ENCODE peak calls at places on chromosomes 1 and 21, in five cellular contexts. Y, F, O, G and R are unnamed samples.

GRCh38 chr1:56473582-56474270 is 105.6 kb downstream of the PLPP3 start:
- DNase-seq in F (no peak), Y (no peak), O (no peak), G (no peak), R (no peak)

GRCh38 chr21:38619865-38620513 is 121.7 kb upstream of the ERG start:
- DNase-seq in F (no peak), Y (no peak), O (peak), G (no peak), R (no peak)

GRCh38 chr1:42953182-42954180 is 5.2 kb downstream of the SLC2A1 start:
- DNase-seq in G (no peak), Y (no peak), F (no peak), O (no peak), R (no peak)

GRCh38 chr1:53639251-53639721 is 99.7 kb downstream of the GLIS1 start:
- DNase-seq in G (no peak), O (no peak), Y (no peak), F (no peak), R (no peak)

GRCh38 chr1:27549807-27550408 is 54.0 kb downstream of the AHDC1 start:
- DNase-seq in F (no peak), O (no peak), G (no peak), Y (no peak), R (no peak)

GRCh38 chr1:79899914-79900313 is 893.4 kb upstream of the ADGRL4 start:
- DNase-seq in F (peak), O (no peak), Y (no peak), G (no peak), R (peak)

GRCh38 chr1:67610450-67610849 is 74.6 kb upstream of the GADD45A start:
- DNase-seq in Y (no peak), G (no peak), F (no peak), O (no peak), R (no peak)

GRCh38 chr1:10950316-10951172 is 61.9 kb upstream of the TARDBP start:
- DNase-seq in O (no peak), G (no peak), Y (no peak), F (no peak), R (no peak)

GRCh38 chr21:38333290-38334272 is 76.8 kb downstream of the KCNJ15 start:
- DNase-seq in O (no peak), Y (no peak), G (no peak), F (no peak), R (no peak)

GRCh38 chr1:29836626-29837305 is 600.4 kb downstream of the PTPRU start:
- DNase-seq in F (no peak), O (no peak), G (no peak), Y (no peak), R (no peak)

GRCh38 chr1:37954316-37954971 is 7.6 kb upstream of the INPP5B start:
- DNase-seq in F (no peak), G (peak), O (no peak), Y (no peak), R (no peak)

GRCh38 chr1:71919812-71920509 is 362.4 kb downstream of the NEGR1 start:
- DNase-seq in G (no peak), Y (no peak), O (no peak), F (no peak), R (no peak)

GRCh38 chr21:43684424-43684823 is 25.1 kb downstream of the RRP1B start:
- DNase-seq in G (no peak), F (no peak), O (no peak), Y (no peak), R (no peak)

GRCh38 chr1:27940870-27941269 is 6.1 kb downstream of the SMPDL3B start:
- DNase-seq in F (no peak), O (no peak), G (no peak), Y (no peak), R (no peak)

GRCh38 chr21:21682172-21682571 is 684.0 kb downstream of the NCAM2 start:
- DNase-seq in Y (no peak), G (no peak), O (no peak), F (peak), R (peak)

GRCh38 chr1:185733818-185734709 is at the start of gene HMCN1:
- DNase-seq in G (peak), O (peak), F (no peak), Y (no peak), R (no peak)

GRCh38 chr1:58794585-58794984 is 10.7 kb upstream of the JUN start:
- DNase-seq in Y (no peak), G (no peak), O (no peak), F (no peak), R (no peak)

GRCh38 chr21:39656209-39656608 is 43.5 kb downstream of the B3GALT5 start:
- DNase-seq in O (no peak), F (no peak), G (no peak), Y (no peak), R (no peak)

GRCh38 chr1:218931331-218931730 is 242.3 kb upstream of the LYPLAL1 start:
- DNase-seq in O (no peak), Y (no peak), F (no peak), G (no peak), R (no peak)

GRCh38 chr1:207049974-207050391 is 1.0 kb downstream of the YOD1 start:
- DNase-seq in G (peak), F (no peak), O (no peak), Y (no peak), R (no peak)

GRCh38 chr1:221880182-221880581 is 138.3 kb upstream of the DUSP10 start:
- DNase-seq in G (no peak), Y (no peak), O (no peak), F (no peak), R (no peak)

GRCh38 chr1:21175324-21175669 is 1.4 kb downstream of the EIF4G3 start:
- DNase-seq in Y (no peak), G (no peak), O (peak), F (no peak), R (no peak)

GRCh38 chr1:5690878-5691277 is 301.3 kb downstream of the NPHP4 start:
- DNase-seq in Y (no peak), O (no peak), F (no peak), G (no peak), R (no peak)

GRCh38 chr1:33358114-33358770 is 37.3 kb upstream of the A3GALT2 start:
- DNase-seq in F (no peak), Y (no peak), O (no peak), G (no peak), R (no peak)

GRCh38 chr21:21163904-21164303 is 165.7 kb downstream of the NCAM2 start:
- DNase-seq in F (no peak), Y (no peak), G (peak), O (peak), R (peak)

GRCh38 chr1:59295603-59296002 is 1.3 kb upstream of the FGGY start:
- DNase-seq in Y (no peak), O (no peak), F (no peak), G (no peak), R (no peak)

GRCh38 chr1:6635910-6636760 is 11.5 kb downstream of the THAP3 start:
- DNase-seq in F (no peak), O (no peak), Y (no peak), G (no peak), R (no peak)

GRCh38 chr1:234214911-234215892 is 158.1 kb upstream of the COA6 start:
- DNase-seq in O (no peak), Y (no peak), G (no peak), F (no peak), R (no peak)

GRCh38 chr1:85307987-85308836 is 31.8 kb upstream of the BCL10 start:
- DNase-seq in Y (peak), F (no peak), O (peak), G (peak), R (no peak)

GRCh38 chr21:29800051-29800450 is 139.7 kb downstream of the GRIK1 start:
- DNase-seq in O (no peak), F (no peak), G (no peak), Y (no peak), R (no peak)

GRCh38 chr1:966603-967295 is 467 bp downstream of the PLEKHN1 start:
- DNase-seq in O (peak), F (no peak), Y (peak), G (peak), R (no peak)

GRCh38 chr1:97252076-97252475 is 530.5 kb downstream of the PTBP2 start:
- DNase-seq in G (no peak), Y (no peak), O (no peak), F (peak), R (peak)

GRCh38 chr1:70364439-70364838 is 9.9 kb upstream of the ANKRD13C start:
- DNase-seq in G (no peak), O (no peak), F (no peak), Y (no peak), R (no peak)

GRCh38 chr1:149963358-149963757 is 26.7 kb upstream of the MTMR11 start:
- DNase-seq in G (no peak), Y (no peak), F (no peak), O (no peak), R (no peak)

GRCh38 chr1:37265786-37266667 is 208.4 kb upstream of the ZC3H12A start:
- DNase-seq in F (no peak), O (no peak), G (no peak), Y (no peak), R (no peak)

GRCh38 chr1:241972703-241973375 is 15.3 kb downstream of the BECN2 start:
- DNase-seq in O (no peak), G (peak), F (peak), Y (no peak), R (no peak)

GRCh38 chr1:179762241-179762640 is 19.1 kb downstream of the FAM163A start:
- DNase-seq in F (no peak), O (no peak), G (no peak), Y (no peak), R (no peak)

GRCh38 chr1:196209265-196209664 is 399.0 kb downstream of the KCNT2 start:
- DNase-seq in O (no peak), F (no peak), Y (no peak), G (no peak), R (no peak)

GRCh38 chr1:162070094-162070748 is 730 bp downstream of the NOS1AP start:
- DNase-seq in O (no peak), G (peak), Y (no peak), F (no peak), R (no peak)

GRCh38 chr1:160403244-160403643 is 2.9 kb downstream of the VANGL2 start:
- DNase-seq in F (no peak), Y (no peak), O (no peak), G (no peak), R (no peak)
- H3K4me3 ChIP-seq in F (no peak), Y (no peak), O (no peak), G (no peak), R (no peak)

DNA sequence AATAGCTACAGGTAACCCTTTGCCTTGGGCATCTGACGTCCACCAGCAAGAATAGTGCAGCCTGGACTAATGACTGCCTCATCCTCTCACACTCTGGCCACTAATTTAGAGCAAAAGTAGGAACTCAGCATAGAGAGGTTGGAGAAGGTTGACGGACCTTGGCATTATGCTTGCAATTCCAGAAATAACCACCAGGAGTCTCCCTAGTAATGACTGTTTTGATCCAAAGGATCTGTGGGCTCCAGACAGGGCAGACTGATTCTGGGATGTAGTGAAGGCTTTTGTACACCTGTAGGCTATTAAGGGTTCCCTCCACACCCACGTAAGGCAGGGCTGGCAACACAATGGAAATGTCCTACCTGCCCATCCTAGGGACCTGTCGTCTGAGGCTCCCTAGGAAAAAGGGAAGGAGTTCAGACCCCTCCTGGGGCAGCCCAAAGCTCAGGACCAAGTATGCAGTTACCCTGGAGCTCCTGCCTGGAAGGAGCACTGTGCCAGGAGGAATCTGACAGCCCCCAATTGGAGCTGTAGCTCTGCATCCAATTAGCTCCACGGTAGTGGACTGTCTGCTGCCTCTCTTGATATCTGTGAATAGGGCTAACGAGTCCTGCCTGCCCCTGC is 91.0 kb upstream of the TMEM51 start:
- DNase-seq in Y (no peak), F (no peak), G (no peak), O (no peak), R (no peak)
- TF ChIP-seq CTCF in Y (peak), F (peak), G (peak), O (peak), R (peak)

GRCh38 chr1:167617950-167618269 is 12.1 kb upstream of the RCSD1 start:
- DNase-seq in G (no peak), Y (no peak), F (no peak), O (no peak), R (no peak)

GRCh38 chr1:167616521-167616920 is 13.5 kb upstream of the RCSD1 start:
- DNase-seq in G (no peak), O (no peak), F (no peak), Y (no peak), R (no peak)

GRCh38 chr1:167618366-167618765 is 11.7 kb upstream of the RCSD1 start:
- DNase-seq in F (no peak), Y (no peak), O (no peak), G (no peak), R (no peak)

GRCh38 chr1:167618789-167619188 is 11.2 kb upstream of the RCSD1 start:
- DNase-seq in G (no peak), F (no peak), Y (no peak), O (no peak), R (no peak)

DNA sequence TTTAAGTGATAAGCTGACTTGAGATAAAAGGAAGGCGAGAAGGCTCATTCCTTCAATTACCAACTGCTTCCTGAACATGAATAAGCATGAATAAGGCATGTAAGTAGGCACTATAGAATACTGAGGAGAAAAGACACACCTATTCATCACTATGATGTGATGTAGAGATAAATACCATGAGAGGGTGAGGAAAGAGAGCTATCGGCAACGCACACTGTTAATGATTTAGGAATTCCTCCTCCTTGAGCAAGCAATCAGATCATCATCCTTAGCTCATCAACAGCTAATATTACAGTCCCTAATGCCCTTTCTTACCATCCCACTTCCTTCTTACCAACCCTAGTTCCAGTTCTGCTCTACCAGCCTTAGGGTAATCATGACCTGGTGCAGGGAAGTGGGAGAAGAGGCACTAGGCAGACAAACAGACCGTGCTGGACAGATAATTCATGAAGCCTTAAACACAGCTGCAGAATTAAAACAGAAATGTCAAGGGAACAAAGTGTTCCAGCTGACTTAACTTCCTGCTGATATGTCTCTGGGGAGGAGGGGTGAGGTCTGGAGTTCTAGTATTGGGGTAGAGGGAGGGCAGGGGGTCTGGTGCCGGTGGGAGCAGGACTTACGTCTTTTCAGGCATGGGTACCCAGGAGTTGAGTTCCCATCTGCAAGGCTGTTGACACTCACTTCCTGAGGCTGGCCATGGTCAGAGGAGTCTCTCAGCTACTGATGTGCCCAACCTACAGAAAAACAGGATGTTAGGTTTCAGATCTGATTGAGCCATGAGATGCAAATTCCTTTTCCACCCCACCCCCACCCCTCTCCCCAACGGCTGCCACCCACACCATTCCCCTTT is 12.7 kb upstream of the RCSD1 start:
- DNase-seq in F (no peak), Y (no peak), O (peak), G (no peak), R (no peak)
- H3K4me3 ChIP-seq in F (no peak), Y (peak), O (peak), G (no peak), R (no peak)

GRCh38 chr1:23556661-23557470 is 2.4 kb downstream of the ID3 start:
- DNase-seq in F (peak), Y (no peak), O (no peak), G (peak), R (peak)

GRCh38 chr1:23555949-23556640 is 3.2 kb downstream of the ID3 start:
- DNase-seq in O (no peak), Y (no peak), F (peak), G (peak), R (no peak)

GRCh38 chr1:23553896-23554480 is 5.3 kb downstream of the ID3 start:
- DNase-seq in F (no peak), Y (no peak), G (no peak), O (no peak), R (no peak)

GRCh38 chr1:23554481-23555224 is 4.6 kb downstream of the ID3 start:
- DNase-seq in O (peak), G (peak), F (no peak), Y (peak), R (no peak)

GRCh38 chr1:23555225-23555801 is 4.0 kb downstream of the ID3 start:
- DNase-seq in G (peak), O (peak), F (no peak), Y (no peak), R (no peak)
- TF ChIP-seq CTCF in G (no peak), O (no peak), F (peak), Y (no peak), R (no peak)

DNA sequence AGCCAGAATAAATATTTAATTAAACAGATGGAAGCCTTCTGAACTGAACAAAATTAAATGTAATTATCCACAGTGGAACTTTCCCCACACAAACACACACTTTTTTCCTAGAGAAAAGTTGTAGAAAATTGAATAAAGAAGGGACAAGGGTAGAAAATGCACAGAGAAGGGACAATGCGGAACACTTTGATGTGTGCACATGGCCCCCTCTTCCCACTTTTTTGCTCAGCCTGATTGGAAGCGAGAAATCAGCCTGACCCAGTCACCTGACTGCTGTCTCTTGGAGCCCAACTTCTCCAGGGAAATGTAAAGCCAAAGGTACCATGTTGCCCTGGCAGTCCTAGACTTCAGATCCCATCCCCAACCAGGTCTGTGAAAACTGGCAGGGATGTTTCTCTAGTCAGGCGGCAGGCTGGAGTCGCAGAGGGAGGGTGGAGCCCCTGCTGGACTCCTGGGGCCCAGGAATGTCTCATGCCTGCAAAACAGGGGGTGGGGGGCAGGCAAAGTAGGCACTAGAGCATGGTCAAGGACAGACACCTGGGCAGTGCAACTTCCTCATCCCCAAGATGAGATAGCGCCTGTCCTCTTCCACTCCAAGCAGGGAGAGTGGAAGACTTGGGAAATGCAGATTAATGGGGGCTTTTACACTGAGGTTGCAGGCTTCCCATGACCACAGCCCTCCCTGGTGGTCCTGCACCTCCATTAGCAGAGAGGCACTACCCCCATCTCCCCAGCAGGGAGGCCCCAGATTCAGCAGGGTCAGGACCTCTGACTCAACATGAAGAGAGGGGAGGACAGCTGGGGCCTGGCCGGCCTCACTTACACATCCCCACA is 2.8 kb downstream of the CERS2 start:
- DNase-seq in F (no peak), Y (no peak), O (no peak), G (peak), R (no peak)
- H3K4me3 ChIP-seq in F (no peak), Y (no peak), O (peak), G (peak), R (peak)

DNA sequence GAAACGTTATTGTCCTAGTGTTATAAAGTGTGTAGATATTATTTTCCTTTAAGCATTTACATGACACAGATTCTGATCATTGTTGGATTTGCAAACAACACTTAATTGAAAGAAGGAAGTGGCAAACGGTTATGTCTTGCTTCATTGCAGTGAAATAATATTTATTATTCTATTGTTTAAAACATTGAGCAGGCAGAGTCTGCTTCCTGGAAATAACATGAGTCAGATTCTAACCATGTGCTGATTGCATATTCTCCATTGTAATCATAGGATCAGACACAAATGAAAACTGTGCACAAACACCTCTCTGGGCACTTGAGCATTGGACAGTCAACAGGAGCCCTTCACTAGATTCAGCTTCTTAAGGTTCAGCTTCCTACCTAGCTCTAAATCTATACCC is 46.8 kb upstream of the USP25 start:
- DNase-seq in G (no peak), O (no peak), F (no peak), Y (no peak), R (no peak)
- TF ChIP-seq CTCF in G (no peak), O (no peak), F (no peak), Y (no peak), R (no peak)

DNA sequence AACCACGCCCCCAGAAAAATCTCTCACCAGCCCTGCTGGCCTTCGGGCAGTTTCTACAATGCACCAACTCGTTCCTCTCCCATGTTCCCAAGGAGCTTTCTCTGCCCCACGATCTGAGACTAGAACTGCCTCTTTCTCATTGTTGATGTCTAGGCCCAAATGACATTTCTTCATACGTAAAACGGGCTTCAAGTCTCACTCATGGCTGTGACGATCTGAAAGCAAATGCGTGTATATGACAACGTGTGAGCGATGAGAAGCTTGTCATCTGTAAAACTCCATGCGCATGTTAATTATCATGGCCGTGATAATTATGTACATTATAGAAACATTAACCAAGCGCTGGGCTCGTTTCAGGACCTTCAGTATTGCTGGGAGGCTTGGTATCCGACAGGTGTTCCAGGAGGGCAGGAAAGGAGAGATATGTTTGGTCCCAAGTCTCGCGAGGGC is 693 bp upstream of the NIPAL3 start:
- DNase-seq in O (no peak), Y (no peak), G (no peak), F (no peak), R (no peak)
- H3K4me3 ChIP-seq in O (peak), Y (no peak), G (peak), F (no peak), R (peak)